ENCODE peak calls at places on chromosomes 11 and 22, in nine cellular contexts. B, P, N, D, C, U, T, J and F are unnamed samples.

GRCh38 chr11:107040447-107041444 is 22.5 kb upstream of the GUCY1A2 start:
- DNase-seq in B (peak), P (peak), N (peak), D (peak), C (no peak), U (peak), T (no peak), J (peak), F (no peak)

GRCh38 chr11:83628622-83629347 is 342.6 kb upstream of the CCDC90B start:
- DNase-seq in B (no peak), P (no peak), N (no peak), D (no peak), C (no peak), U (no peak), T (no peak), J (no peak), F (no peak)

GRCh38 chr11:15113381-15113780 is 1.3 kb upstream of the INSC start:
- DNase-seq in B (no peak), P (peak), N (no peak), D (no peak), C (no peak), U (no peak), T (no peak), J (no peak), F (peak)

GRCh38 chr11:126561327-126561893 is 205.9 kb downstream of the ST3GAL4 start:
- DNase-seq in B (peak), P (no peak), N (peak), D (peak), C (no peak), U (peak), T (peak), J (peak), F (peak)

GRCh38 chr11:102802341-102802740 is 4.4 kb upstream of the MMP1 start:
- DNase-seq in B (peak), P (no peak), N (peak), D (peak), C (no peak), U (peak), T (no peak), J (peak), F (no peak)

GRCh38 chr11:113587318-113587739 is 112.1 kb upstream of the DRD2 start:
- DNase-seq in B (no peak), P (no peak), N (peak), D (peak), C (no peak), U (peak), T (no peak), J (peak), F (no peak)

GRCh38 chr11:64036081-64037026 is 623 bp downstream of the FLRT1 start:
- DNase-seq in B (no peak), P (no peak), N (peak), D (peak), C (no peak), U (peak), T (no peak), J (peak), F (no peak)

GRCh38 chr11:125376117-125376516 is 119.9 kb downstream of the FEZ1 start:
- DNase-seq in B (peak), P (no peak), N (no peak), D (peak), C (peak), U (peak), T (peak), J (peak), F (no peak)

GRCh38 chr11:75514596-75514995 is 11.1 kb downstream of the GDPD5 start:
- DNase-seq in B (no peak), P (no peak), N (no peak), D (no peak), C (no peak), U (no peak), T (no peak), J (no peak), F (no peak)

GRCh38 chr22:41625577-41625976 is 4.5 kb downstream of the XRCC6 start:
- DNase-seq in B (no peak), P (no peak), N (no peak), D (no peak), C (no peak), U (no peak), T (no peak), J (no peak), F (no peak)

GRCh38 chr11:46601129-46601528 is 7.3 kb upstream of the AMBRA1 start:
- DNase-seq in B (no peak), P (no peak), N (peak), D (peak), C (no peak), U (no peak), T (no peak), J (peak), F (no peak)

GRCh38 chr11:84316866-84317560 is 1030.8 kb upstream of the CCDC90B start:
- DNase-seq in B (peak), P (peak), N (peak), D (peak), C (no peak), U (no peak), T (no peak), J (peak), F (no peak)

GRCh38 chr22:29030618-29031235 is 30.9 kb downstream of the C22orf31 start:
- DNase-seq in B (peak), P (no peak), N (peak), D (peak), C (peak), U (peak), T (peak), J (peak), F (no peak)

GRCh38 chr22:46663436-46664100 is 43.4 kb downstream of the GRAMD4 start:
- DNase-seq in B (no peak), P (no peak), N (no peak), D (no peak), C (no peak), U (no peak), T (no peak), J (no peak), F (no peak)

GRCh38 chr11:118152552-118153471 is at the start of gene SCN4B:
- DNase-seq in B (no peak), P (no peak), N (peak), D (peak), C (peak), U (peak), T (peak), J (peak), F (no peak)

GRCh38 chr11:574632-575323 is 1.5 kb upstream of the PHRF1 start:
- DNase-seq in B (no peak), P (no peak), N (no peak), D (peak), C (no peak), U (no peak), T (no peak), J (no peak), F (no peak)

GRCh38 chr11:84407091-84407490 is 1120.9 kb upstream of the CCDC90B start:
- DNase-seq in B (no peak), P (no peak), N (no peak), D (no peak), C (no peak), U (no peak), T (no peak), J (no peak), F (no peak)

GRCh38 chr11:8039530-8040260 is 41.3 kb upstream of the TUB start:
- DNase-seq in B (no peak), P (no peak), N (no peak), D (no peak), C (no peak), U (no peak), T (no peak), J (no peak), F (no peak)

GRCh38 chr11:36034572-36035331 is 90.9 kb downstream of the LDLRAD3 start:
- DNase-seq in B (no peak), P (no peak), N (peak), D (peak), C (no peak), U (peak), T (no peak), J (peak), F (no peak)

GRCh38 chr11:17753153-17753552 is 18.6 kb downstream of the KCNC1 start:
- DNase-seq in B (no peak), P (no peak), N (no peak), D (no peak), C (peak), U (no peak), T (no peak), J (no peak), F (no peak)

GRCh38 chr11:2196970-2197770 is 25.6 kb upstream of the TH start:
- DNase-seq in B (no peak), P (peak), N (peak), D (peak), C (peak), U (peak), T (peak), J (peak), F (peak)

GRCh38 chr11:76653674-76654309 is 16.8 kb downstream of the LRRC32 start:
- DNase-seq in B (peak), P (no peak), N (peak), D (peak), C (no peak), U (no peak), T (no peak), J (peak), F (no peak)

GRCh38 chr11:118088531-118088930 is 1.8 kb upstream of the SMIM35 start:
- DNase-seq in B (no peak), P (no peak), N (no peak), D (no peak), C (no peak), U (peak), T (no peak), J (no peak), F (no peak)

GRCh38 chr11:106305458-106305857 is 228.0 kb downstream of the AASDHPPT start:
- DNase-seq in B (no peak), P (no peak), N (no peak), D (no peak), C (no peak), U (peak), T (no peak), J (no peak), F (no peak)

GRCh38 chr22:44648821-44649566 is 53.0 kb upstream of the PRR5 start:
- DNase-seq in B (peak), P (no peak), N (peak), D (peak), C (peak), U (peak), T (no peak), J (peak), F (no peak)

GRCh38 chr11:86905252-86905651 is 49.9 kb downstream of the FZD4 start:
- DNase-seq in B (no peak), P (no peak), N (no peak), D (no peak), C (no peak), U (no peak), T (no peak), J (no peak), F (no peak)

GRCh38 chr11:102528618-102529017 is 1.9 kb downstream of the MMP7 start:
- DNase-seq in B (no peak), P (no peak), N (no peak), D (no peak), C (no peak), U (peak), T (no peak), J (no peak), F (no peak)

GRCh38 chr11:76419896-76420295 is 24.9 kb upstream of the EMSY start:
- DNase-seq in B (no peak), P (no peak), N (no peak), D (peak), C (no peak), U (no peak), T (peak), J (peak), F (peak)

GRCh38 chr22:29697853-29698598 is 21.8 kb upstream of the CABP7 start:
- DNase-seq in B (no peak), P (no peak), N (no peak), D (no peak), C (no peak), U (no peak), T (no peak), J (no peak), F (no peak)

GRCh38 chr11:47980093-47980906 is at the start of gene PTPRJ:
- DNase-seq in B (no peak), P (peak), N (peak), D (peak), C (peak), U (peak), T (peak), J (no peak), F (no peak)

GRCh38 chr11:12150831-12151382 is 40.5 kb downstream of the MICAL2 start:
- DNase-seq in B (peak), P (no peak), N (no peak), D (peak), C (peak), U (peak), T (no peak), J (peak), F (no peak)

GRCh38 chr11:58330861-58331260 is 28.0 kb downstream of the OR5B17 start:
- DNase-seq in B (no peak), P (no peak), N (peak), D (no peak), C (no peak), U (peak), T (no peak), J (peak), F (no peak)

GRCh38 chr11:67795746-67796145 is 121.3 kb upstream of the ALDH3B2 start:
- DNase-seq in B (no peak), P (no peak), N (no peak), D (no peak), C (no peak), U (no peak), T (no peak), J (no peak), F (no peak)

GRCh38 chr22:30806391-30806861 is 111.8 kb downstream of the OSBP2 start:
- DNase-seq in B (no peak), P (no peak), N (peak), D (peak), C (no peak), U (peak), T (no peak), J (peak), F (no peak)

GRCh38 chr11:8638300-8638699 is 44.2 kb downstream of the TRIM66 start:
- DNase-seq in B (no peak), P (no peak), N (no peak), D (peak), C (no peak), U (no peak), T (no peak), J (peak), F (no peak)

GRCh38 chr11:62574363-62575057 is 819 bp upstream of the EEF1G start:
- DNase-seq in B (no peak), P (no peak), N (no peak), D (peak), C (peak), U (no peak), T (peak), J (no peak), F (no peak)

GRCh38 chr11:62575156-62575555 is 1.5 kb upstream of the EEF1G start:
- DNase-seq in B (no peak), P (no peak), N (no peak), D (no peak), C (peak), U (no peak), T (peak), J (no peak), F (no peak)

GRCh38 chr11:62573592-62574362 is at the start of gene EEF1G:
- DNase-seq in B (peak), P (peak), N (peak), D (peak), C (peak), U (peak), T (peak), J (peak), F (peak)

GRCh38 chr11:62577046-62577708 is 3.5 kb upstream of the EEF1G start:
- DNase-seq in B (no peak), P (no peak), N (no peak), D (peak), C (no peak), U (no peak), T (no peak), J (peak), F (no peak)

DNA sequence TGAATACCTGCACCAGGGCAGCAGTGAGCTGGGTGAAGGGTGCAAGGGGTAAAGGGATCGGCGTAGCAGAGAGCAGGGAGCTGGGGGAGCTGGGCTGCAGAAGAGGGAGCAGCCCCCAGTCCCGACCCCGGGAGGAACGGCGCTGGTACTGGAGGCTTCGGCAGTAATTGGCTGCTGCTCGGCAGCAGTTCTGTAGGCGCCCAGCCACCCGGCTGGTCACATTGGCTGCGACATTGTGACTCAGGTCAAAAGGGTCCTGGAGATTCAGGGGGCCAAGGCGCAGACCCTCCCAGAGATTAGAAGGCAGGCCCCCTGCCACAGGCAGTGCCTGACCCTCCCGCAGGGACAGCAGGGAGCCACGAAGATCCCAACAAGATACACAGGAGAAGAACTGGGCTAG is 2.1 kb upstream of the EEF1G start:
- DNase-seq in B (no peak), P (no peak), N (no peak), D (no peak), C (no peak), U (no peak), T (no peak), J (no peak), F (no peak)
- H3K4me3 ChIP-seq in B (no peak), P (no peak), N (peak), D (no peak), C (no peak), U (no peak), T (no peak), J (peak), F (no peak)

DNA sequence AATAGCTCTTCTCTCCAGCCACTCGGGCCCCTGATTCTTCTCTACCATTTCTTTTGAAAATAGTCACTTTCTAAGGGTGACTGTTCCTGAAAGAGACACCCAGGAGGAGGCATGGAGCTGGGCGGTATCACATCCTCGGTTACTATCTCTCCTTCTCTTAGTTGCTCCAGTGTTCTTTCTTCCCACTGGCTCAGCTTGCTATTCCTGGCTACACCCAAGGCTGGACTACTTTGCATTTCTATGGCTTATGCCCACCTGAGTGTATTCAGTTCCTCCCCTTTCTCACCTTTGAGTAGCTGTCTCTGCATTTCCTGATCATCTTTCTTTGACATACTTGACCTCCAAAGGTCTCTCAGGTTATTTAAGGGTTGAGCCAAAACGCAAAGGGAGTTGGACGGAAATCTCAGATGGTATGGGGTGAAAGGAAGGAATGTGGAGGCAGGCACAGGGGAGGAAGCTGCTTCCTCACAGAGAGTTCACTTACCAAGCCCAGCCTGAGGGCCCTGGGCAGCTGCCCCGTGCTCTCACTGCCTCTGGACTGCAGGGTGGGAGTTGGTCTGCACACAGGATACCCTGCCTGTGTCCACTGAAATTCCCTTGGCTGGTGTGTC is 155.7 kb downstream of the SNX19 start:
- DNase-seq in B (no peak), P (no peak), N (no peak), D (no peak), C (no peak), U (no peak), T (no peak), J (no peak), F (no peak)
- H3K4me3 ChIP-seq in B (no peak), P (no peak), N (no peak), D (no peak), C (no peak), U (no peak), T (no peak), J (no peak), F (no peak)

GRCh38 chr11:122202161-122202950 is 86.3 kb upstream of the BLID start:
- DNase-seq in B (peak), P (no peak), N (peak), D (peak), C (no peak), U (peak), T (no peak), J (peak), F (no peak)
- H3K4me3 ChIP-seq in B (peak), P (no peak), N (peak), D (peak), C (peak), U (peak), T (no peak), J (peak), F (no peak)

GRCh38 chr22:22884010-22884887 is 3.4 kb upstream of the IGLL5 start:
- DNase-seq in B (no peak), P (no peak), N (peak), D (peak), C (no peak), U (peak), T (peak), J (peak), F (peak)
- H3K4me3 ChIP-seq in B (no peak), P (no peak), N (no peak), D (no peak), C (no peak), U (no peak), T (no peak), J (no peak), F (no peak)

GRCh38 chr11:9861860-9862725 is 198.2 kb downstream of the SWAP70 start:
- DNase-seq in B (peak), P (peak), N (peak), D (peak), C (no peak), U (peak), T (peak), J (peak), F (peak)

GRCh38 chr11:9858822-9859221 is 194.9 kb downstream of the SWAP70 start:
- DNase-seq in B (no peak), P (no peak), N (peak), D (peak), C (no peak), U (no peak), T (no peak), J (no peak), F (peak)

GRCh38 chr11:9862981-9863380 is 199.1 kb downstream of the SWAP70 start:
- DNase-seq in B (no peak), P (no peak), N (peak), D (peak), C (no peak), U (no peak), T (no peak), J (no peak), F (no peak)

GRCh38 chr11:9858218-9858617 is 194.3 kb downstream of the SWAP70 start:
- DNase-seq in B (no peak), P (no peak), N (no peak), D (no peak), C (no peak), U (no peak), T (no peak), J (peak), F (no peak)

DNA sequence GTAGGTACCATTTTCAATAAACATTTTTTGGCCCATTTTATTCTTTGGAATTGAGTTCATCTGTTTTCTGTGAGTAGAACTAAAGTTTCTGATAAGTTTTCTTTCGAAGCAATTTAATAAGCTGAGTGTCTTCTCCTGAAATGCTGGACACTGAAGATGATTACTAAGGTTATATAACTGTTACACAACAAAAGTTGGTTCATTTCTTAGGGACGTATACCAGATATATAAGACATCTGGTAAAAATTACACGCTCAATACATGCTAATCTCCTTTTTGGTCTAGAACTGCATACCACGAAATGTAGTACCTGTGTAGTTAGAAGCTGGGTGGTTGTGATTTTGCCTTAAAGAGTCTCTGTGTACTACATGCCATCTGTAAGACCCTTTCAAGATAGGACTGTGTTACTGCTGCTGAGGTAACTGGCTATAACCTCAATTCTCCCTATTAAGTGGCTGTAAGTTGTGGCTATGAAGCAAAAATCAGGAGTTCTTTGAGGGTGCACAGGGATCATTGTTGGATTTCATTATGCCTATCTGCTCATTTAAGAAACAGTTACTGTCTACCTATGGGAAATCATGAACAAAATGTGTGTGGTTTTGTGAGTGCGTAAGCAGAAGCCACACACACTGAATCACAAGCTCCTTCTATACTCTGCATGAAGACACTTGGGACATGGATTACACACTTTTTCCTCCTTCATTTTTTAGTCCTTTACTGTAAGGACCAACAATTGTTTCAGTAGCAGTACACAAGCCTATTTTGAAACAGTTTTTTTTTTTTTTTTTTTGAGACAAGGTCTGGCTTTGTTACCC is 195.8 kb downstream of the SWAP70 start:
- DNase-seq in B (peak), P (no peak), N (peak), D (peak), C (no peak), U (peak), T (no peak), J (peak), F (peak)
- H3K4me3 ChIP-seq in B (no peak), P (no peak), N (no peak), D (no peak), C (no peak), U (no peak), T (no peak), J (no peak), F (no peak)